ENCODE peak calls at places on chromosomes 7 and 10, in nine cellular contexts. R is transverse colon, Y is ovary, U is left ventricle myocardium inferior, G is suprapubic skin, Q is PC-3, S is DND-41, L is Panc1, I is lower lobe of right lung. W is an unnamed sample.

GRCh38 chr7:22250390-22250789 is 106.6 kb downstream of the RAPGEF5 start:
- DNase-seq in G (no peak), I (no peak), Y (no peak), S (no peak), L (no peak), R (no peak), Q (no peak), U (no peak), W (no peak)

GRCh38 chr7:45665172-45665571 is 91.0 kb downstream of the ADCY1 start:
- DNase-seq in U (no peak), Y (no peak), R (no peak), Q (no peak), G (no peak), S (no peak), I (no peak), L (no peak), W (no peak)

GRCh38 chr10:63915240-63915639 is 394.0 kb downstream of the REEP3 start:
- DNase-seq in R (no peak), U (no peak), Y (no peak), L (no peak), Q (no peak), S (no peak), G (no peak), I (no peak), W (no peak)

GRCh38 chr10:73865459-73866442 is 8.6 kb downstream of the CAMK2G start:
- DNase-seq in Q (no peak), L (no peak), Y (no peak), G (no peak), I (peak; percentile 84), U (peak; percentile 57), R (peak; percentile 61), S (peak; percentile 78), W (no peak)

GRCh38 chr7:35370694-35371093 is 116.8 kb upstream of the TBX20 start:
- DNase-seq in R (no peak), S (no peak), I (no peak), L (no peak), G (no peak), U (no peak), Q (no peak), Y (no peak), W (no peak)

GRCh38 chr10:48598936-48599829 is 5.7 kb downstream of the ARHGAP22 start:
- DNase-seq in S (no peak), I (no peak), Y (no peak), G (no peak), Q (no peak), U (no peak), L (no peak), R (no peak), W (no peak)

GRCh38 chr7:90387470-90388240 is 15.6 kb upstream of the CLDN12 start:
- DNase-seq in I (no peak), S (no peak), L (no peak), R (no peak), G (no peak), Y (no peak), U (no peak), Q (peak; percentile 79), W (no peak)

GRCh38 chr10:77932016-77932715 is 5.6 kb upstream of the DLG5 start:
- DNase-seq in U (no peak), I (no peak), S (no peak), G (no peak), L (no peak), Y (no peak), R (no peak), Q (no peak), W (no peak)

GRCh38 chr7:41472427-41473125 is 230.3 kb downstream of the INHBA start:
- DNase-seq in S (no peak), U (no peak), Y (no peak), Q (peak; percentile 3), I (no peak), L (no peak), R (no peak), G (no peak), W (no peak)

GRCh38 chr10:131435760-131436448 is 124.4 kb upstream of the TCERG1L start:
- DNase-seq in I (no peak), L (no peak), S (no peak), Q (peak; percentile 19), G (no peak), R (no peak), U (no peak), Y (no peak), W (peak; percentile 55)

GRCh38 chr7:1926908-1927306 is 256.8 kb downstream of the ELFN1 start:
- DNase-seq in Q (no peak), R (no peak), Y (no peak), U (no peak), I (no peak), S (no peak), L (no peak), G (no peak), W (no peak)

GRCh38 chr7:1097120-1097504 is 9.2 kb downstream of the GPER1 start:
- DNase-seq in U (no peak), R (no peak), S (no peak), I (no peak), Q (no peak), G (no peak), Y (no peak), L (no peak), W (no peak)

GRCh38 chr7:152202056-152202455 is 176.6 kb downstream of the GALNT11 start:
- DNase-seq in U (no peak), Y (no peak), S (no peak), L (no peak), R (no peak), Q (peak; percentile 32), I (no peak), G (no peak), W (no peak)

GRCh38 chr10:127694580-127695193 is 42.3 kb upstream of the FOXI2 start:
- DNase-seq in U (no peak), S (peak; percentile 61), L (no peak), G (no peak), Y (no peak), I (peak; percentile 66), Q (peak; percentile 42), R (peak; percentile 30), W (peak; percentile 53)

GRCh38 chr7:43199333-43199732 is 86.9 kb downstream of the HECW1 start:
- DNase-seq in L (no peak), U (no peak), R (no peak), I (no peak), G (no peak), Y (no peak), S (no peak), Q (peak; percentile 61), W (no peak)

GRCh38 chr7:78377532-78377931 is 579.0 kb downstream of the PHTF2 start:
- DNase-seq in U (no peak), G (no peak), S (no peak), I (no peak), Y (no peak), R (no peak), Q (no peak), L (no peak), W (no peak)

GRCh38 chr7:116528008-116528789 is 3.4 kb downstream of the CAV1 start:
- DNase-seq in L (no peak), G (peak; percentile 81), Y (peak; percentile 64), R (peak; percentile 27), I (no peak), Q (peak; percentile 85), U (peak; percentile 51), S (no peak), W (peak; percentile 84)

GRCh38 chr10:112778579-112778978 is 171.5 kb upstream of the TCF7L2 start:
- DNase-seq in R (no peak), Y (no peak), Q (peak; percentile 65), S (no peak), I (no peak), G (no peak), L (no peak), U (no peak), W (no peak)

DNA sequence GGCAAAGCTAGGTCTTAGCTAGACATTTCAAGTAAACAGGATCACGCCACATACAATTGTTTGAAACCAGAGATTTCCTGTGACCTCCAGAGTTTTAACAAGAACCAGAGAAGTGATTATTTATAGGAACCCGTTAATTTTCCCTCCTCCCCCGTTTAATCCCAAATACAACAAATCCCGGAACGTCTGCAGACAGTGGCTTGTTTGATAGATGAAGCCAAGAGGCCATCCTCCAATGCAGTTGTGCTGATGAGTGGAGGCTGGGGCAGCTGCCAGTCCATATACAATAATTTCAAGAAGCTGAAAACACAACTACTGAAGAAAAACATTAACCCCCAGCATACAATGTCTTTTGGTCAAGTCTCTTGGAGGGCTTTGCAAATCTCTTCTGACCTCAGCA is 971.6 kb upstream of the ZNF722 start:
- DNase-seq in Y (no peak), Q (no peak), S (no peak), U (no peak), L (no peak), I (no peak), R (no peak), G (no peak), W (no peak)
- H3K9me3 ChIP-seq in Y (no peaks in the 10 kb centered on the region), Q (no peaks in the 10 kb centered on the region), S (peaks cover 22% of the 10 kb centered on the region), U (peaks cover 37% of the 10 kb centered on the region), L (peaks cover 3% of the 10 kb centered on the region), I (peaks cover 4% of the 10 kb centered on the region), R (no peaks in the 10 kb centered on the region), G (peaks cover 20% of the 10 kb centered on the region), W (no peaks in the 10 kb centered on the region)

GRCh38 chr7:153939177-153939576 is 113.0 kb upstream of the DPP6 start:
- DNase-seq in U (no peak), Q (no peak), L (no peak), R (no peak), S (no peak), G (no peak), Y (no peak), I (no peak), W (no peak)

GRCh38 chr7:153930681-153931080 is 121.5 kb upstream of the DPP6 start:
- DNase-seq in I (no peak), S (no peak), U (no peak), G (no peak), R (no peak), Q (no peak), L (no peak), Y (no peak), W (no peak)

GRCh38 chr7:153939654-153940053 is 112.5 kb upstream of the DPP6 start:
- DNase-seq in I (no peak), S (no peak), L (no peak), G (no peak), U (no peak), Q (no peak), Y (no peak), R (no peak), W (no peak)

GRCh38 chr7:153934048-153934447 is 118.2 kb upstream of the DPP6 start:
- DNase-seq in Y (no peak), L (no peak), Q (no peak), R (no peak), I (no peak), G (no peak), S (no peak), U (no peak), W (no peak)

GRCh38 chr7:153934629-153935028 is 117.6 kb upstream of the DPP6 start:
- DNase-seq in S (no peak), G (no peak), R (no peak), U (no peak), Y (no peak), I (no peak), Q (no peak), L (no peak), W (no peak)
- H3K9me3 ChIP-seq in S (no peaks in the 10 kb centered on the region), G (no peaks in the 10 kb centered on the region), R (no peaks in the 10 kb centered on the region), U (no peaks in the 10 kb centered on the region), Y (no peaks in the 10 kb centered on the region), I (no peaks in the 10 kb centered on the region), Q (no peaks in the 10 kb centered on the region), L (no peaks in the 10 kb centered on the region), W (no peaks in the 10 kb centered on the region)

GRCh38 chr7:51452694-51453093 is 136.1 kb upstream of the COBL start:
- DNase-seq in Y (no peak), S (no peak), L (no peak), U (no peak), G (no peak), I (no peak), R (no peak), Q (no peak), W (no peak)
- H3K9me3 ChIP-seq in Y (no peaks in the 10 kb centered on the region), S (no peaks in the 10 kb centered on the region), L (no peaks in the 10 kb centered on the region), U (no peaks in the 10 kb centered on the region), G (no peaks in the 10 kb centered on the region), I (no peaks in the 10 kb centered on the region), R (no peaks in the 10 kb centered on the region), Q (no peaks in the 10 kb centered on the region), W (no peaks in the 10 kb centered on the region)

GRCh38 chr10:37816290-37816689 is 41.1 kb downstream of the ZNF248 start:
- DNase-seq in G (no peak), L (no peak), I (no peak), Q (no peak), Y (no peak), R (no peak), U (no peak), S (no peak), W (no peak)
- H3K9me3 ChIP-seq in G (peaks cover 58% of the 10 kb centered on the region), L (no peaks in the 10 kb centered on the region), I (peaks cover 74% of the 10 kb centered on the region), Q (peaks cover 54% of the 10 kb centered on the region), Y (no peaks in the 10 kb centered on the region), R (peaks cover 48% of the 10 kb centered on the region), U (peaks cover 76% of the 10 kb centered on the region), S (peaks cover 21% of the 10 kb centered on the region), W (peaks cover 10% of the 10 kb centered on the region)